ENCODE peak calls at places on chromosomes 12 and 14, in eight cellular contexts. L is brain microvascular endothelial cell, E is HepG2, F is PC-3, I is adipocyte, O is upper lobe of left lung, Q is cardiac fibroblast, R is aorta. T is an unnamed sample.

GRCh38 chr12:5665615-5666014 is 233.7 kb downstream of the NTF3 start:
- DNase-seq in L (peak), E (no peak), F (no peak), I (peak), O (no peak), Q (no peak), R (peak), T (no peak)

GRCh38 chr12:27253347-27253746 is 9.3 kb downstream of the STK38L start:
- DNase-seq in L (no peak), E (no peak), F (no peak), I (no peak), O (no peak), Q (no peak), R (no peak), T (no peak)

GRCh38 chr12:99978152-99978551 is 6.6 kb downstream of the ANKS1B start:
- DNase-seq in L (no peak), E (no peak), F (no peak), I (no peak), O (no peak), Q (no peak), R (no peak), T (no peak)

GRCh38 chr12:92656911-92657310 is 45.9 kb upstream of the PLEKHG7 start:
- DNase-seq in L (no peak), E (no peak), F (no peak), I (peak), O (no peak), Q (no peak), R (no peak), T (no peak)

GRCh38 chr12:12582895-12583303 is 20.2 kb upstream of the DUSP16 start:
- DNase-seq in L (peak), E (peak), F (peak), I (peak), O (no peak), Q (peak), R (no peak), T (peak)

GRCh38 chr12:90029317-90029716 is 320.7 kb upstream of the ATP2B1 start:
- DNase-seq in L (no peak), E (no peak), F (no peak), I (no peak), O (no peak), Q (no peak), R (no peak), T (no peak)

GRCh38 chr12:89636054-89636775 is 72.4 kb downstream of the ATP2B1 start:
- DNase-seq in L (no peak), E (no peak), F (peak), I (peak), O (no peak), Q (no peak), R (no peak), T (no peak)

GRCh38 chr14:48456051-48456450 is 780.6 kb upstream of the MDGA2 start:
- DNase-seq in L (no peak), E (no peak), F (no peak), I (no peak), O (no peak), Q (no peak), R (no peak), T (no peak)

GRCh38 chr14:100079606-100080005 is 14.4 kb downstream of the EVL start:
- DNase-seq in L (no peak), E (no peak), F (no peak), I (no peak), O (no peak), Q (no peak), R (no peak), T (no peak)
- H3K4me3 ChIP-seq in L (no peak), E (no peak), F (no peak), I (no peak), O (no peak), Q (no peak), R (no peak), T (no peak)

GRCh38 chr12:120444676-120445075 is 1.5 kb downstream of the TRIAP1 start:
- DNase-seq in L (no peak), E (no peak), F (no peak), I (no peak), O (no peak), Q (no peak), R (no peak), T (no peak)

GRCh38 chr12:120438495-120439198 is 734 bp downstream of the COX6A1 start:
- DNase-seq in L (no peak), E (no peak), F (no peak), I (peak), O (no peak), Q (no peak), R (no peak), T (no peak)

GRCh38 chr12:120437735-120438494 is at the start of gene COX6A1:
- DNase-seq in L (peak), E (peak), F (peak), I (peak), O (peak), Q (peak), R (peak), T (peak)

GRCh38 chr12:120439646-120440247 is 1.8 kb downstream of the COX6A1 start:
- DNase-seq in L (peak), E (peak), F (peak), I (peak), O (no peak), Q (peak), R (no peak), T (no peak)
- H3K4me3 ChIP-seq in L (no peak), E (peak), F (peak), I (no peak), O (no peak), Q (no peak), R (no peak), T (no peak)

GRCh38 chr12:10363665-10363921 is 26.2 kb downstream of the KLRK1 start:
- DNase-seq in L (no peak), E (no peak), F (no peak), I (no peak), O (no peak), Q (no peak), R (no peak), T (no peak)
- H3K4me3 ChIP-seq in L (peak), E (peak), F (peak), I (peak), O (peak), Q (peak), R (no peak), T (no peak)

DNA sequence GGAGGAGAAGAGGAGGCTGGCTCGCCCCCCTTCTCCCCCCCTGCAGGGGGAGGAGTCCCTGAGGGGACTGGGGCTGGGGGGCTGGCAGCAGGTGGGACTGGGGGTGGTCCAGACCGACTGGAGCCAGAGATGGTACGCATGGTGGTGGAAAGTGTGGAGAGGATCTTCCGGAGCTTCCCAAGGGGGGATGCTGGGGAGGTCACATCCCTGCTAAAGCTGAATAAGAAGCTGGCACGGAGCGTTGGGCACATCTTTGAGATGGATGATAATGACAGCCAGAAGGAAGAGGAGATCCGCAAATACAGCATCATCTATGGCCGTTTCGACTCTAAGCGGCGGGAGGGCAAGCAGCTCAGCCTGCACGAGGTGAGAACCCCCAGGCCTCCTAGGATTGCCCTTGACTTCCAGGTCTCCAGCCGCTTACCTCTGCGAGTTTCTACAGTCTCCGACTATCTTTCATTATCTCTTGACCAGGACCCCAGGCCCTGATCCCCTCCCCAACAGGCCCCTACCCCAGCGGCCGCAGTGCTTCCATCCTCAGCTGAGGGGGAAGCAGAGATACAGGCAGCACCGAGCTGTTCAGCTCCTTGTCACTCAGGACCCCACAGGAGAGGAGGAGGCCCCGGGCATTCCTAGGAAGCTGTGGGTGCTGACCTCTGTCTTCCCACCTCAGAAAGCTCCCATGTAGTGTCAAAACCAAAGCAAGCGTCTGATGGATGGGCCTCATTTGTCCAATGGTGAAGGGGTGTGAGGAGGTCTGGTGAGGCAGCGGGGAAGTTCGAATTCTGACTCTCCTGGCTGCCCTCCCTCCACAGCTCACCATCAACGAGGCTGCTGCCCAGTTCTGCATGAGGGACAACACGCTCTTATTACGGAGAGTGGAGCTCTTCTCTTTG is 3.0 kb downstream of the NAB2 start:
- DNase-seq in L (no peak), E (no peak), F (no peak), I (no peak), O (no peak), Q (no peak), R (peak), T (no peak)
- H3K4me3 ChIP-seq in L (peak), E (no peak), F (no peak), I (peak), O (no peak), Q (peak), R (no peak), T (no peak)

GRCh38 chr12:15688202-15688736 is 100.9 kb downstream of the EPS8 start:
- DNase-seq in L (peak), E (no peak), F (no peak), I (no peak), O (no peak), Q (peak), R (peak), T (no peak)
- H3K4me3 ChIP-seq in L (peak), E (no peak), F (no peak), I (peak), O (no peak), Q (no peak), R (no peak), T (no peak)

DNA sequence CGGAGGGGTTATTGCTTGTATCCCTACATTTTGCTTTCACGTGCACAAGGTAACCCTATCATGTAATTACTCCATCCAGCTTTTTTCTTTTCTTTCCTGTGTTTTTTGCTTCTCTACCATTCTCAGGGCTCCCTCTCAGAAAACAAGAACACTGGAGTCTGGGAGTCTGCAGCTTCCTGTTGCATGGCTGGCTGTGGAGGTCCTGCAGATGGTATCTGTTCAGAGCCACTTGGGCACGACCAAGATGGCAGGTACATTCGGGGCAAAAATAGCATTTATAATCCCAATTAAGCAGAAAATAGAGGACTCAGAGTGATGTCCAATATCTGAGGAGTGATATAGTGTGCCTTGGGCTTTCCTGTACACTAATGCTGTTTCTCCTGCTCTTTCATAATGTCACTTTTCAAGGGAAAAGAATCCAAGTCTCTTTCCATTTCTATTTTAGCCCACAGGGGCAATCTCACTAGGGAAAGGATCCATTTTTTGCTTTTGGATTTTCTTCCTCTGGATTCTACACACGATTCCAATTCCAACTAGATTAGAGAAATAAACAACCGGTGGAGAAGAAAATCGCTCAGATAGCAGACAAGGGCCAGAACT is 3.2 kb upstream of the NUMB start:
- DNase-seq in L (no peak), E (no peak), F (no peak), I (no peak), O (no peak), Q (no peak), R (no peak), T (no peak)
- H3K4me3 ChIP-seq in L (peak), E (peak), F (no peak), I (peak), O (peak), Q (peak), R (no peak), T (peak)

DNA sequence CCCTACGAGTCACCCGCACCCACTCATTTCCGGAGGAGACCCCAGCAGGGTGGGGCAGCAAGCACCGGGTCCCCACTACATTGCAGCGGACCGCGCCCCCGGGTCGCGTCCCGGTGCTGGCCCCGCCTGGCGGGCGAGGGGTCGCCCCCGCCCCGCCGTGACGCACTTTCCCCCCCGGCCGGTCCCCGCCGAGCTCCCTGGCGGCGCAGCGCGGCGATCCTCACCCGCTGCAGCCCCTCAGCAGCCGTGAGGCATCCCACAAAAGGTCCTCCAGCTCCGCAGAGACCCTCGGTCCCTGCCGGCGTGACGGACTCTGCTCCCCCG is 106.0 kb downstream of the PRICKLE1 start:
- DNase-seq in L (no peak), E (no peak), F (peak), I (peak), O (peak), Q (peak), R (peak), T (no peak)
- H3K4me3 ChIP-seq in L (peak), E (peak), F (peak), I (peak), O (peak), Q (peak), R (peak), T (peak)

GRCh38 chr12:94401326-94401725 is 58.3 kb downstream of the CEP83 start:
- DNase-seq in L (no peak), E (no peak), F (no peak), I (no peak), O (no peak), Q (no peak), R (no peak), T (no peak)

GRCh38 chr12:94404854-94405253 is 54.8 kb downstream of the CEP83 start:
- DNase-seq in L (no peak), E (no peak), F (no peak), I (no peak), O (no peak), Q (no peak), R (no peak), T (no peak)

GRCh38 chr12:94405378-94406116 is 54.1 kb downstream of the CEP83 start:
- DNase-seq in L (no peak), E (no peak), F (no peak), I (peak), O (no peak), Q (no peak), R (no peak), T (no peak)
- H3K4me3 ChIP-seq in L (no peak), E (no peak), F (no peak), I (peak), O (peak), Q (no peak), R (peak), T (no peak)

DNA sequence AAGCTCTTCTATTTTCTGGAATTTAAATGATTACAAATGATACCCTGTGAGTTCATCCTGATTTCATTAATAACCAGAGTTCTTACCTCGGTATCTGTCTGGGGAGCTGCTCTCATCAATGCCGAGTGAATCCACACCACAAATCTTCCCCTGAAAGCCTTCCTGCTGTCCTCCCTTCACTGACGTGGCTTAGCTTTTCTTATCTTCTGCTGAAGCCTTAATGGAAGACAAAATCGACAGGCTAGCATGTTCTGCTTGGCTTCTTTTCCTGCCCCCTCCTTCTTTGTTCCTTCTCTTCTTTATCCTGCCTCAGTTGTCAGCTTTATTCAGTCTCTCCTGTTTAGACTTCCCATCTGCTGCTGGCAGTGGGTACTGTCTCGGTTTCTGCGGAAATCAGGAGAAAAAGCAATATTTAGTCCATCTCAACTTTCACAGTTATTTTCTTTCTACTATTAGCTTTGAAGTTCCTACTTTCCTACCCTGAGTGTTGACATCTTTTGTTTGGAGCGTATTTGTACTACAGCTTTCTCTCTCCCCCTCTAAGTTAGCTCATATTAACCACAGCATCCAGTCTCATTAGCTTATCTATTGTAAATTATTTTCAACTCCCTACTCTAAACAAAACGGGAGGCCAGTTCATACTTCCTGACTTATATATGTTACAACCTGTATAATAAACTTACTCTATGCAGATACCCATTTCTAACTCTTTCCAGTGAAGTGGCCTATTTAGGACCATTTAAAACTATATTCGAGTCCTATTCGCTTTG is 226.0 kb downstream of the DACT1 start:
- DNase-seq in L (no peak), E (no peak), F (no peak), I (no peak), O (no peak), Q (no peak), R (no peak), T (no peak)
- H3K4me3 ChIP-seq in L (no peak), E (no peak), F (no peak), I (no peak), O (no peak), Q (no peak), R (no peak), T (no peak)

T was measured in retinal pigment epithelial cell.